ENCODE peak calls at places on chromosomes 5 and 9, in four cellular contexts. D is heart left ventricle, H is progenitor cell of endocrine pancreas, S is bronchial epithelial cell. W is an unnamed sample.

GRCh38 chr9:19137282-19137681 is 10.0 kb upstream of the PLIN2 start:
- DNase-seq in D (no peak), H (no peak), S (peak; percentile 54), W (no peak)

GRCh38 chr9:131960805-131961495 is 118.7 kb downstream of the MED27 start:
- DNase-seq in D (no peak), H (no peak), S (no peak), W (peak; percentile 42)

GRCh38 chr9:130587921-130588320 is 8.5 kb downstream of the FUBP3 start:
- DNase-seq in D (no peak), H (no peak), S (no peak), W (no peak)

GRCh38 chr5:35246928-35247644 is 16.8 kb upstream of the PRLR start:
- DNase-seq in D (peak; percentile 67), H (no peak), S (no peak), W (no peak)

GRCh38 chr5:68456756-68457217 is 241.2 kb downstream of the PIK3R1 start:
- DNase-seq in D (no peak), H (no peak), S (peak; percentile 91), W (no peak)

GRCh38 chr5:61942462-61943049 is 363.4 kb upstream of the KIF2A start:
- DNase-seq in D (no peak), H (no peak), S (no peak), W (no peak)

GRCh38 chr5:76626738-76627137 is 3.5 kb upstream of the F2RL2 start:
- DNase-seq in D (no peak), H (no peak), S (no peak), W (no peak)

GRCh38 chr9:117548556-117548955 is 133.7 kb upstream of the ASTN2 start:
- DNase-seq in D (no peak), H (no peak), S (no peak), W (no peak)

GRCh38 chr9:99828417-99829176 is 6.9 kb downstream of the NR4A3 start:
- DNase-seq in D (no peak), H (no peak), S (no peak), W (no peak)

GRCh38 chr9:89278997-89279739 is 31.8 kb upstream of the CKS2 start:
- DNase-seq in D (no peak), H (no peak), S (peak; percentile 40), W (no peak)